ENCODE peak calls at places on chromosomes 4 and X, in nine cellular contexts. S, G, V, H, Y, Z, T, Q and K are unnamed samples.

GRCh38 chr4:86496094-86497060 is 97.7 kb upstream of the PTPN13 start:
- DNase-seq in H (no peak), Q (no peak), G (peak; percentile 6), S (peak; percentile 57), Z (no peak), T (no peak), Y (peak; percentile 49), V (no peak), K (peak; percentile 87)

GRCh38 chr4:157978680-157979361 is 194.0 kb downstream of the GASK1B start:
- DNase-seq in Z (peak; percentile 27), G (peak; percentile 33), T (no peak), Y (peak; percentile 77), S (peak; percentile 64), H (no peak), Q (peak; percentile 29), V (peak; percentile 46), K (peak; percentile 68)

GRCh38 chr4:37685211-37685725 is 908 bp downstream of the RELL1 start:
- DNase-seq in Q (no peak), G (peak; percentile 37), Y (no peak), S (peak; percentile 82), T (no peak), Z (peak; percentile 30), V (peak; percentile 46), H (no peak), K (peak; percentile 26)

GRCh38 chrX:105972690-105973386 is 65.7 kb downstream of the SERPINA7 start:
- DNase-seq in Y (no peak), H (no peak), T (no peak), S (no peak), G (no peak), V (no peak), Z (no peak), Q (no peak), K (no peak)

GRCh38 chrX:71493111-71493613 is 39.7 kb upstream of the OGT start:
- DNase-seq in V (no peak), Y (no peak), H (no peak), Z (no peak), S (no peak), T (no peak), Q (no peak), G (no peak), K (peak; percentile 30)

GRCh38 chrX:68833855-68834331 is 5.1 kb downstream of the EFNB1 start:
- DNase-seq in S (no peak), T (no peak), V (no peak), H (no peak), Q (no peak), G (no peak), Y (no peak), Z (no peak), K (peak; percentile 75)

GRCh38 chr4:153714247-153714646 is 30.2 kb downstream of the TLR2 start:
- DNase-seq in Z (no peak), Y (no peak), T (no peak), G (no peak), S (no peak), H (no peak), V (peak; percentile 5), Q (no peak), K (no peak)

GRCh38 chr4:129545599-129546278 is 449.8 kb downstream of the C4orf33 start:
- DNase-seq in Y (peak; percentile 19), G (no peak), Z (peak; percentile 81), T (no peak), S (no peak), V (peak; percentile 31), H (peak; percentile 58), Q (peak; percentile 75), K (peak; percentile 77)

GRCh38 chr4:55255171-55255570 is 90.9 kb upstream of the SRD5A3 start:
- DNase-seq in S (peak; percentile 42), Z (no peak), H (no peak), T (no peak), G (no peak), V (peak; percentile 53), Q (no peak), Y (peak; percentile 72), K (no peak)

GRCh38 chr4:43234626-43235025 is 342.1 kb downstream of the GRXCR1 start:
- DNase-seq in V (peak; percentile 60), S (peak; percentile 44), G (no peak), T (no peak), H (no peak), Z (no peak), Y (no peak), Q (no peak), K (no peak)

GRCh38 chrX:18721683-18722499 is 14.4 kb downstream of the PPEF1 start:
- DNase-seq in V (no peak), H (no peak), G (no peak), T (no peak), S (no peak), Y (no peak), Z (no peak), Q (no peak), K (no peak)

GRCh38 chr4:7043521-7044414 is 596 bp downstream of the TADA2B start:
- DNase-seq in G (no peak), T (no peak), Q (peak; percentile 36), V (peak; percentile 27), S (peak; percentile 38), Z (peak; percentile 49), Y (peak; percentile 53), H (peak; percentile 90), K (peak; percentile 45)

GRCh38 chr4:2352729-2353221 is 65.7 kb downstream of the ZFYVE28 start:
- DNase-seq in Y (no peak), G (no peak), T (no peak), V (no peak), S (no peak), H (no peak), Q (no peak), Z (no peak), K (no peak)

GRCh38 chr4:2353222-2354107 is 65.0 kb downstream of the ZFYVE28 start:
- DNase-seq in S (no peak), G (no peak), H (no peak), T (no peak), Y (peak; percentile 79), Q (no peak), Z (peak; percentile 41), V (no peak), K (no peak)

GRCh38 chr4:2352171-2352570 is 66.3 kb downstream of the ZFYVE28 start:
- DNase-seq in Q (no peak), H (no peak), G (no peak), S (no peak), V (no peak), T (no peak), Y (no peak), Z (peak; percentile 15), K (no peak)

GRCh38 chr4:2354760-2355159 is 63.7 kb downstream of the ZFYVE28 start:
- DNase-seq in H (no peak), G (no peak), Y (no peak), Z (no peak), V (no peak), T (no peak), S (no peak), Q (no peak), K (no peak)

DNA sequence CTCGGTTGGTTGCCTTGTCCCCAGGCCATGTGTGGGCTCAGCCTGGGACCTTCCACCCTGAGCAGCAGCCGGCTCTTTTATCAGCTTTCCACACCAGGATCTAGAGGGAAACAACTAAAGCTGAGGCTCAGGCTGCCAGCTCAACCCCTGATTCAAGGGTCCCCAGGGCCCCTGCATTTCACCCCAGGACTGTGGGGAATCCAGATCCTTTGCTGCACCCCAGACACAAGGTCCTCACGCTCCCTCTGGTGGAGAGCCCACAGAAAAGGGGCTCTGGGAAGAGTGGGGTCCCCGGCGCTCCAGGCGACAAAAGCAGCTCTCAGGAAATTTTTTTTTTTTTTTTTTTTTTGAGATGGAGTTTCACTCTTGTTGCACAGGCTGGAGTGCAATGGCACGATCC is 64.3 kb downstream of the ZFYVE28 start:
- DNase-seq in Q (no peak), V (no peak), T (no peak), H (no peak), S (no peak), Z (no peak), Y (no peak), G (no peak), K (no peak)
- TF ChIP-seq CTCF in Q (peak; percentile 33), V (no peak), T (no peak), H (no peak), S (peak; percentile 44), Z (peak; percentile 8), Y (peak; percentile 51), G (peak; percentile 58), K (no peak)

GRCh38 chrX:56468441-56468840 is 95.0 kb upstream of the UBQLN2 start:
- DNase-seq in H (no peak), G (no peak), V (no peak), T (no peak), Z (no peak), Y (no peak), Q (no peak), S (no peak), K (peak; percentile 0)
- H3K4me3 ChIP-seq in H (no peak overlapping the region), G (no peak overlapping the region), V (no peak overlapping the region), T (no peak overlapping the region), Z (no peak overlapping the region), Y (no peak overlapping the region), Q (no peak overlapping the region), S (no peak overlapping the region), K (no peak overlapping the region)

GRCh38 chrX:39258331-39258730 is 457.1 kb downstream of the MID1IP1 start:
- DNase-seq in H (no peak), S (no peak), Y (peak; percentile 20), Z (no peak), Q (no peak), G (no peak), T (no peak), V (peak; percentile 44), K (no peak)
- TF ChIP-seq CTCF in H (no peak), S (no peak), Y (no peak), Z (no peak), Q (no peak), G (no peak), T (no peak), V (no peak), K (no peak)

GRCh38 chr4:182806259-182807252 is 110.6 kb downstream of the DCTD start:
- DNase-seq in Q (peak; percentile 78), Y (peak; percentile 87), H (peak; percentile 88), G (no peak), Z (peak; percentile 80), S (peak; percentile 59), V (peak; percentile 39), T (no peak), K (peak; percentile 60)

GRCh38 chr4:182804131-182804530 is 113.1 kb downstream of the DCTD start:
- DNase-seq in T (no peak), Y (no peak), Z (no peak), S (no peak), H (no peak), G (no peak), Q (no peak), V (no peak), K (no peak)

GRCh38 chr4:182807841-182808548 is 109.2 kb downstream of the DCTD start:
- DNase-seq in V (no peak), Q (no peak), T (no peak), Z (no peak), H (peak; percentile 67), G (no peak), Y (no peak), S (no peak), K (no peak)

GRCh38 chr4:182807346-182807745 is 109.8 kb downstream of the DCTD start:
- DNase-seq in T (no peak), Q (no peak), Y (no peak), V (no peak), Z (no peak), S (no peak), H (peak; percentile 62), G (no peak), K (no peak)

DNA sequence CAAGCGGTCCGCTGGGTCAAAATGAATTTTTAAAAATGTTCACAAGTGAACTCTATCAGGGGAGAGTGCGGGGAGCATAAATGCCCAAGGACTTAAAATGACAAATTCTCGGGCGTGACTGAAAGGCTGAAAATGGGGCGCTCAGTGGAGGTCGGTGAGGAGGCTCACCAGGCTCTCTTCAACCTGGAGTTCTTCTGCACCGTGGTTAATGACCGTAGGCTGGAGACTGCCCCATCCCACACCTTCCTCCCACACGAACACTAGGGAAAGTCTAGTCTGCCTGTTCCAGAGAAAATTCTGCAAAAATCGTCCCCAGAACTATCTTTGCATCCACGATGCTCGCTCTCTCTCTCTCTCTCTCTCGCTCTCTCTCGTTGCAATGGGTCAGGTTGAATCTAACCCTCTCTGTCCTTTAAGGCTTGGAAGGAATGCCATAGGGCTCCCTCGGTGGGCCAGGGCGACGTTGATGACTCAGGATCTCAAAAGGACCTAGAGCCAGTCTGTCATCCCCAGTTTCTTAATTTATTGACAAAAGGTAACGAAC is 111.5 kb downstream of the DCTD start:
- DNase-seq in S (no peak), G (no peak), Z (no peak), Y (no peak), Q (no peak), H (no peak), T (no peak), V (no peak), K (no peak)
- H3K4me3 ChIP-seq in S (no peak overlapping the region), G (no peak overlapping the region), Z (no peak overlapping the region), Y (no peak overlapping the region), Q (no peak overlapping the region), H (no peak overlapping the region), T (no peak overlapping the region), V (peak overlapping the region; percentile 56), K (no peak overlapping the region)